ENCODE peak calls at places on chromosomes 12 and 14, in six cellular contexts. One of them, this sample, is unnamed.

GRCh38 chr12:74741113-74741512 is 203.5 kb downstream of the ATXN7L3B start:
- DNase-seq in right atrium auricular region: no peak
- DNase-seq in ACHN: no peak
- DNase-seq in activated CD4-positive, alpha-beta T cell treated with anti-CD3 and anti-CD28 coated beads, Interleukin-2, amount 10 ng/mL, durations not matched to agents 7 days and 5 days: no peak
- DNase-seq in endothelial cell: no peak
- DNase-seq in stimulated activated CD4-positive, alpha-beta T cell treated with anti-CD3 and anti-CD28 coated beads, Interleukin-1b, Interleukin-23, amount 100 ng/mL, for 1 hour: no peak
- DNase-seq in this sample: no peak

GRCh38 chr14:59868021-59868420 is 2.6 kb downstream of the RTN1 start:
- DNase-seq in right atrium auricular region: no peak
- DNase-seq in ACHN: no peak
- DNase-seq in stimulated activated CD4-positive, alpha-beta T cell treated with anti-CD3 and anti-CD28 coated beads, Interleukin-1b, Interleukin-23, amount 100 ng/mL, for 1 hour: no peak
- DNase-seq in endothelial cell: no peak
- DNase-seq in activated CD4-positive, alpha-beta T cell treated with anti-CD3 and anti-CD28 coated beads, Interleukin-2, amount 10 ng/mL, durations not matched to agents 7 days and 5 days: no peak
- DNase-seq in this sample: no peak

GRCh38 chr14:37422748-37423147 is 172.3 kb downstream of the FOXA1 start:
- DNase-seq in endothelial cell: no peak
- DNase-seq in right atrium auricular region: no peak
- DNase-seq in stimulated activated CD4-positive, alpha-beta T cell treated with anti-CD3 and anti-CD28 coated beads, Interleukin-1b, Interleukin-23, amount 100 ng/mL, for 1 hour: no peak
- DNase-seq in activated CD4-positive, alpha-beta T cell treated with anti-CD3 and anti-CD28 coated beads, Interleukin-2, amount 10 ng/mL, durations not matched to agents 7 days and 5 days: no peak
- DNase-seq in ACHN: no peak
- DNase-seq in this sample: no peak

GRCh38 chr12:19415563-19415962 is 23.7 kb upstream of the AEBP2 start:
- DNase-seq in activated CD4-positive, alpha-beta T cell treated with anti-CD3 and anti-CD28 coated beads, Interleukin-2, amount 10 ng/mL, durations not matched to agents 7 days and 5 days: no peak
- DNase-seq in ACHN: no peak
- DNase-seq in endothelial cell: no peak
- DNase-seq in stimulated activated CD4-positive, alpha-beta T cell treated with anti-CD3 and anti-CD28 coated beads, Interleukin-1b, Interleukin-23, amount 100 ng/mL, for 1 hour: no peak
- DNase-seq in right atrium auricular region: no peak
- DNase-seq in this sample: no peak

GRCh38 chr12:107179883-107180282 is 86.5 kb upstream of the CRY1 start:
- DNase-seq in endothelial cell: no peak
- DNase-seq in activated CD4-positive, alpha-beta T cell treated with anti-CD3 and anti-CD28 coated beads, Interleukin-2, amount 10 ng/mL, durations not matched to agents 7 days and 5 days: no peak
- DNase-seq in right atrium auricular region: no peak
- DNase-seq in ACHN: no peak
- DNase-seq in stimulated activated CD4-positive, alpha-beta T cell treated with anti-CD3 and anti-CD28 coated beads, Interleukin-1b, Interleukin-23, amount 100 ng/mL, for 1 hour: no peak
- DNase-seq in this sample: no peak

GRCh38 chr12:71152838-71153237 is 5.0 kb downstream of the TSPAN8 start:
- DNase-seq in ACHN: no peak
- DNase-seq in endothelial cell: no peak
- DNase-seq in right atrium auricular region: no peak
- DNase-seq in activated CD4-positive, alpha-beta T cell treated with anti-CD3 and anti-CD28 coated beads, Interleukin-2, amount 10 ng/mL, durations not matched to agents 7 days and 5 days: no peak
- DNase-seq in stimulated activated CD4-positive, alpha-beta T cell treated with anti-CD3 and anti-CD28 coated beads, Interleukin-1b, Interleukin-23, amount 100 ng/mL, for 1 hour: no peak
- DNase-seq in this sample: no peak

GRCh38 chr14:35113308-35113950 is 8.4 kb downstream of the PPP2R3C start:
- DNase-seq in ACHN: no peak
- DNase-seq in activated CD4-positive, alpha-beta T cell treated with anti-CD3 and anti-CD28 coated beads, Interleukin-2, amount 10 ng/mL, durations not matched to agents 7 days and 5 days: no peak
- DNase-seq in endothelial cell: no peak
- DNase-seq in stimulated activated CD4-positive, alpha-beta T cell treated with anti-CD3 and anti-CD28 coated beads, Interleukin-1b, Interleukin-23, amount 100 ng/mL, for 1 hour: no peak
- DNase-seq in right atrium auricular region: no peak
- DNase-seq in this sample: no peak

GRCh38 chr12:124956571-124956970 is 32.4 kb downstream of the DHX37 start:
- DNase-seq in right atrium auricular region: no peak
- DNase-seq in activated CD4-positive, alpha-beta T cell treated with anti-CD3 and anti-CD28 coated beads, Interleukin-2, amount 10 ng/mL, durations not matched to agents 7 days and 5 days: no peak
- DNase-seq in endothelial cell: no peak
- DNase-seq in ACHN: no peak
- DNase-seq in stimulated activated CD4-positive, alpha-beta T cell treated with anti-CD3 and anti-CD28 coated beads, Interleukin-1b, Interleukin-23, amount 100 ng/mL, for 1 hour: no peak
- DNase-seq in this sample: no peak

GRCh38 chr14:21846227-21846885 is 172.7 kb upstream of the OR4E1 start:
- DNase-seq in stimulated activated CD4-positive, alpha-beta T cell treated with anti-CD3 and anti-CD28 coated beads, Interleukin-1b, Interleukin-23, amount 100 ng/mL, for 1 hour: peak
- DNase-seq in right atrium auricular region: no peak
- DNase-seq in ACHN: peak
- DNase-seq in activated CD4-positive, alpha-beta T cell treated with anti-CD3 and anti-CD28 coated beads, Interleukin-2, amount 10 ng/mL, durations not matched to agents 7 days and 5 days: peak
- DNase-seq in endothelial cell: peak
- DNase-seq in this sample: no peak

GRCh38 chr12:53600490-53601295 is 25.5 kb downstream of the ATF7 start:
- DNase-seq in endothelial cell: no peak
- DNase-seq in activated CD4-positive, alpha-beta T cell treated with anti-CD3 and anti-CD28 coated beads, Interleukin-2, amount 10 ng/mL, durations not matched to agents 7 days and 5 days: no peak
- DNase-seq in stimulated activated CD4-positive, alpha-beta T cell treated with anti-CD3 and anti-CD28 coated beads, Interleukin-1b, Interleukin-23, amount 100 ng/mL, for 1 hour: no peak
- DNase-seq in right atrium auricular region: no peak
- DNase-seq in ACHN: no peak
- DNase-seq in this sample: no peak

GRCh38 chr12:82400819-82401218 is 42.5 kb downstream of the METTL25 start:
- DNase-seq in activated CD4-positive, alpha-beta T cell treated with anti-CD3 and anti-CD28 coated beads, Interleukin-2, amount 10 ng/mL, durations not matched to agents 7 days and 5 days: no peak
- DNase-seq in stimulated activated CD4-positive, alpha-beta T cell treated with anti-CD3 and anti-CD28 coated beads, Interleukin-1b, Interleukin-23, amount 100 ng/mL, for 1 hour: no peak
- DNase-seq in right atrium auricular region: no peak
- DNase-seq in endothelial cell: no peak
- DNase-seq in ACHN: no peak
- DNase-seq in this sample: no peak

GRCh38 chr14:34052658-34053014 is 101.8 kb upstream of the EGLN3 start:
- DNase-seq in stimulated activated CD4-positive, alpha-beta T cell treated with anti-CD3 and anti-CD28 coated beads, Interleukin-1b, Interleukin-23, amount 100 ng/mL, for 1 hour: no peak
- DNase-seq in right atrium auricular region: no peak
- DNase-seq in endothelial cell: no peak
- DNase-seq in ACHN: peak
- DNase-seq in activated CD4-positive, alpha-beta T cell treated with anti-CD3 and anti-CD28 coated beads, Interleukin-2, amount 10 ng/mL, durations not matched to agents 7 days and 5 days: no peak
- DNase-seq in this sample: no peak

GRCh38 chr12:92717202-92717601 is 14.4 kb downstream of the PLEKHG7 start:
- DNase-seq in endothelial cell: peak
- DNase-seq in right atrium auricular region: no peak
- DNase-seq in ACHN: peak
- DNase-seq in activated CD4-positive, alpha-beta T cell treated with anti-CD3 and anti-CD28 coated beads, Interleukin-2, amount 10 ng/mL, durations not matched to agents 7 days and 5 days: no peak
- DNase-seq in stimulated activated CD4-positive, alpha-beta T cell treated with anti-CD3 and anti-CD28 coated beads, Interleukin-1b, Interleukin-23, amount 100 ng/mL, for 1 hour: no peak
- DNase-seq in this sample: peak

GRCh38 chr14:83520837-83521236 is 1987.2 kb upstream of the SEL1L start:
- DNase-seq in ACHN: no peak
- DNase-seq in activated CD4-positive, alpha-beta T cell treated with anti-CD3 and anti-CD28 coated beads, Interleukin-2, amount 10 ng/mL, durations not matched to agents 7 days and 5 days: no peak
- DNase-seq in endothelial cell: no peak
- DNase-seq in stimulated activated CD4-positive, alpha-beta T cell treated with anti-CD3 and anti-CD28 coated beads, Interleukin-1b, Interleukin-23, amount 100 ng/mL, for 1 hour: no peak
- DNase-seq in right atrium auricular region: no peak
- DNase-seq in this sample: no peak

GRCh38 chr14:26531894-26532293 is 65.9 kb downstream of the NOVA1 start:
- DNase-seq in ACHN: peak
- DNase-seq in activated CD4-positive, alpha-beta T cell treated with anti-CD3 and anti-CD28 coated beads, Interleukin-2, amount 10 ng/mL, durations not matched to agents 7 days and 5 days: no peak
- DNase-seq in stimulated activated CD4-positive, alpha-beta T cell treated with anti-CD3 and anti-CD28 coated beads, Interleukin-1b, Interleukin-23, amount 100 ng/mL, for 1 hour: no peak
- DNase-seq in right atrium auricular region: no peak
- DNase-seq in endothelial cell: no peak
- DNase-seq in this sample: no peak

GRCh38 chr12:45305904-45306303 is 90.0 kb downstream of the ANO6 start:
- DNase-seq in ACHN: no peak
- DNase-seq in right atrium auricular region: no peak
- DNase-seq in activated CD4-positive, alpha-beta T cell treated with anti-CD3 and anti-CD28 coated beads, Interleukin-2, amount 10 ng/mL, durations not matched to agents 7 days and 5 days: no peak
- DNase-seq in stimulated activated CD4-positive, alpha-beta T cell treated with anti-CD3 and anti-CD28 coated beads, Interleukin-1b, Interleukin-23, amount 100 ng/mL, for 1 hour: no peak
- DNase-seq in endothelial cell: no peak
- DNase-seq in this sample: no peak

GRCh38 chr12:53069621-53070410 is 9.4 kb downstream of the SPRYD3 start:
- DNase-seq in ACHN: no peak
- DNase-seq in right atrium auricular region: peak
- DNase-seq in activated CD4-positive, alpha-beta T cell treated with anti-CD3 and anti-CD28 coated beads, Interleukin-2, amount 10 ng/mL, durations not matched to agents 7 days and 5 days: no peak
- DNase-seq in stimulated activated CD4-positive, alpha-beta T cell treated with anti-CD3 and anti-CD28 coated beads, Interleukin-1b, Interleukin-23, amount 100 ng/mL, for 1 hour: no peak
- DNase-seq in endothelial cell: no peak
- DNase-seq in this sample: no peak

GRCh38 chr12:2877959-2878732 is 1.1 kb downstream of the RHNO1 start:
- DNase-seq in stimulated activated CD4-positive, alpha-beta T cell treated with anti-CD3 and anti-CD28 coated beads, Interleukin-1b, Interleukin-23, amount 100 ng/mL, for 1 hour: no peak
- DNase-seq in activated CD4-positive, alpha-beta T cell treated with anti-CD3 and anti-CD28 coated beads, Interleukin-2, amount 10 ng/mL, durations not matched to agents 7 days and 5 days: no peak
- DNase-seq in endothelial cell: no peak
- DNase-seq in right atrium auricular region: no peak
- DNase-seq in ACHN: peak
- DNase-seq in this sample: no peak

This sample was measured in tibial nerve.